ENCODE peak calls at places on chromosomes 4 and X, in five cellular contexts. One of them, this sample, is unnamed.

GRCh38 chr4:168152837-168153500 is 60.6 kb downstream of the ANXA10 start:
- DNase-seq in activated CD8-positive, alpha-beta T cell treated with anti-CD3 and anti-CD28 coated beads, Interleukin-2, amount 10 ng/mL, durations not matched to agents 7 days and 5 days: no peak
- DNase-seq in astrocyte of the spinal cord: no peak
- DNase-seq in myocyte: no peak
- DNase-seq in stimulated activated CD4-positive, alpha-beta T cell treated with anti-CD3 and anti-CD28 coated beads, Interleukin-4, amount 100 ng/mL, for 24 hours: no peak
- DNase-seq in this sample: no peak

GRCh38 chr4:52249583-52249982 is 198.5 kb downstream of the SPATA18 start:
- DNase-seq in activated CD8-positive, alpha-beta T cell treated with anti-CD3 and anti-CD28 coated beads, Interleukin-2, amount 10 ng/mL, durations not matched to agents 7 days and 5 days: no peak
- DNase-seq in astrocyte of the spinal cord: no peak
- DNase-seq in myocyte: no peak
- DNase-seq in stimulated activated CD4-positive, alpha-beta T cell treated with anti-CD3 and anti-CD28 coated beads, Interleukin-4, amount 100 ng/mL, for 24 hours: no peak
- DNase-seq in this sample: no peak

GRCh38 chr4:148926861-148927260 is 484.6 kb upstream of the NR3C2 start:
- DNase-seq in activated CD8-positive, alpha-beta T cell treated with anti-CD3 and anti-CD28 coated beads, Interleukin-2, amount 10 ng/mL, durations not matched to agents 7 days and 5 days: no peak
- DNase-seq in astrocyte of the spinal cord: peak; percentile 16
- DNase-seq in myocyte: peak; percentile 87
- DNase-seq in stimulated activated CD4-positive, alpha-beta T cell treated with anti-CD3 and anti-CD28 coated beads, Interleukin-4, amount 100 ng/mL, for 24 hours: no peak
- DNase-seq in this sample: no peak

GRCh38 chrX:6550999-6551398 is 16.1 kb upstream of the VCX3A start:
- DNase-seq in activated CD8-positive, alpha-beta T cell treated with anti-CD3 and anti-CD28 coated beads, Interleukin-2, amount 10 ng/mL, durations not matched to agents 7 days and 5 days: no peak
- DNase-seq in astrocyte of the spinal cord: no peak
- DNase-seq in myocyte: no peak
- DNase-seq in stimulated activated CD4-positive, alpha-beta T cell treated with anti-CD3 and anti-CD28 coated beads, Interleukin-4, amount 100 ng/mL, for 24 hours: no peak
- DNase-seq in this sample: no peak

GRCh38 chr4:10753856-10754384 is 69.4 kb upstream of the CLNK start:
- DNase-seq in activated CD8-positive, alpha-beta T cell treated with anti-CD3 and anti-CD28 coated beads, Interleukin-2, amount 10 ng/mL, durations not matched to agents 7 days and 5 days: no peak
- DNase-seq in astrocyte of the spinal cord: no peak
- DNase-seq in myocyte: no peak
- DNase-seq in stimulated activated CD4-positive, alpha-beta T cell treated with anti-CD3 and anti-CD28 coated beads, Interleukin-4, amount 100 ng/mL, for 24 hours: no peak
- DNase-seq in this sample: no peak

GRCh38 chrX:2650865-2651264 is 40.2 kb upstream of the CD99 start:
- DNase-seq in activated CD8-positive, alpha-beta T cell treated with anti-CD3 and anti-CD28 coated beads, Interleukin-2, amount 10 ng/mL, durations not matched to agents 7 days and 5 days: no peak
- DNase-seq in astrocyte of the spinal cord: no peak
- DNase-seq in myocyte: no peak
- DNase-seq in stimulated activated CD4-positive, alpha-beta T cell treated with anti-CD3 and anti-CD28 coated beads, Interleukin-4, amount 100 ng/mL, for 24 hours: no peak
- DNase-seq in this sample: no peak

GRCh38 chr4:176277162-176277904 is 8.3 kb upstream of the ASB5 start:
- DNase-seq in activated CD8-positive, alpha-beta T cell treated with anti-CD3 and anti-CD28 coated beads, Interleukin-2, amount 10 ng/mL, durations not matched to agents 7 days and 5 days: no peak
- DNase-seq in astrocyte of the spinal cord: peak; percentile 75
- DNase-seq in myocyte: peak; percentile 83
- DNase-seq in stimulated activated CD4-positive, alpha-beta T cell treated with anti-CD3 and anti-CD28 coated beads, Interleukin-4, amount 100 ng/mL, for 24 hours: peak; percentile 36
- DNase-seq in this sample: peak; percentile 61

GRCh38 chrX:130055899-130056298 is 54.4 kb downstream of the ELF4 start:
- DNase-seq in activated CD8-positive, alpha-beta T cell treated with anti-CD3 and anti-CD28 coated beads, Interleukin-2, amount 10 ng/mL, durations not matched to agents 7 days and 5 days: no peak
- DNase-seq in astrocyte of the spinal cord: no peak
- DNase-seq in myocyte: no peak
- DNase-seq in stimulated activated CD4-positive, alpha-beta T cell treated with anti-CD3 and anti-CD28 coated beads, Interleukin-4, amount 100 ng/mL, for 24 hours: no peak
- DNase-seq in this sample: no peak

GRCh38 chr4:112546476-112546875 is 30.5 kb upstream of the NEUROG2 start:
- DNase-seq in activated CD8-positive, alpha-beta T cell treated with anti-CD3 and anti-CD28 coated beads, Interleukin-2, amount 10 ng/mL, durations not matched to agents 7 days and 5 days: no peak
- DNase-seq in astrocyte of the spinal cord: no peak
- DNase-seq in myocyte: no peak
- DNase-seq in stimulated activated CD4-positive, alpha-beta T cell treated with anti-CD3 and anti-CD28 coated beads, Interleukin-4, amount 100 ng/mL, for 24 hours: no peak
- DNase-seq in this sample: no peak